ENCODE peak calls at places on chromosomes 7 and 10, in seven cellular contexts. One of them, this sample, is unnamed.

GRCh38 chr10:113872139-113873030 is 17.9 kb downstream of the NHLRC2 start:
- DNase-seq in Karpas-422: peak; percentile 61
- DNase-seq in MM.1S: no peak
- DNase-seq in PC-3: no peak
- DNase-seq in HCT116: no peak
- DNase-seq in GM23248: no peak
- DNase-seq in PC-9: no peak
- DNase-seq in this sample: no peak

GRCh38 chr10:4048245-4048864 is 263.3 kb upstream of the KLF6 start:
- DNase-seq in PC-3: no peak
- DNase-seq in HCT116: no peak
- DNase-seq in MM.1S: no peak
- DNase-seq in GM23248: no peak
- DNase-seq in Karpas-422: no peak
- DNase-seq in PC-9: no peak
- DNase-seq in this sample: no peak

GRCh38 chr7:75987805-75988630 is 6.4 kb downstream of the TMEM120A start:
- DNase-seq in PC-9: no peak
- DNase-seq in Karpas-422: no peak
- DNase-seq in MM.1S: no peak
- DNase-seq in GM23248: no peak
- DNase-seq in HCT116: no peak
- DNase-seq in PC-3: no peak
- DNase-seq in this sample: no peak

GRCh38 chr10:3668276-3668960 is 116.6 kb downstream of the KLF6 start:
- DNase-seq in Karpas-422: no peak
- DNase-seq in MM.1S: no peak
- DNase-seq in GM23248: peak; percentile 19
- DNase-seq in HCT116: no peak
- DNase-seq in PC-3: no peak
- DNase-seq in PC-9: peak; percentile 87
- DNase-seq in this sample: peak; percentile 59

GRCh38 chr10:111129348-111129747 is 52.5 kb downstream of the ADRA2A start:
- DNase-seq in PC-3: no peak
- DNase-seq in Karpas-422: no peak
- DNase-seq in MM.1S: no peak
- DNase-seq in GM23248: peak; percentile 59
- DNase-seq in HCT116: no peak
- DNase-seq in PC-9: no peak
- DNase-seq in this sample: no peak

GRCh38 chr10:4586756-4587155 is 239.3 kb upstream of the AKR1E2 start:
- DNase-seq in HCT116: no peak
- DNase-seq in PC-3: no peak
- DNase-seq in GM23248: peak; percentile 18
- DNase-seq in Karpas-422: no peak
- DNase-seq in PC-9: no peak
- DNase-seq in MM.1S: no peak
- DNase-seq in this sample: no peak

GRCh38 chr7:75892634-75893272 is 13.9 kb downstream of the RHBDD2 start:
- DNase-seq in Karpas-422: no peak
- DNase-seq in MM.1S: no peak
- DNase-seq in PC-3: no peak
- DNase-seq in HCT116: no peak
- DNase-seq in GM23248: peak; percentile 61
- DNase-seq in PC-9: peak; percentile 95
- DNase-seq in this sample: no peak

GRCh38 chr7:127598318-127598717 is 4.8 kb downstream of the FSCN3 start:
- DNase-seq in GM23248: peak; percentile 29
- DNase-seq in PC-3: peak; percentile 19
- DNase-seq in Karpas-422: peak; percentile 78
- DNase-seq in HCT116: peak; percentile 49
- DNase-seq in PC-9: no peak
- DNase-seq in MM.1S: no peak
- DNase-seq in this sample: no peak

GRCh38 chr7:6178273-6179029 is 94.0 kb downstream of the CYTH3 start:
- DNase-seq in MM.1S: no peak
- DNase-seq in Karpas-422: no peak
- DNase-seq in GM23248: no peak
- DNase-seq in HCT116: no peak
- DNase-seq in PC-3: no peak
- DNase-seq in PC-9: no peak
- DNase-seq in this sample: no peak

GRCh38 chr7:97422046-97422445 is 304.5 kb downstream of the SDHAF3 start:
- DNase-seq in HCT116: no peak
- DNase-seq in PC-9: no peak
- DNase-seq in PC-3: no peak
- DNase-seq in GM23248: no peak
- DNase-seq in Karpas-422: no peak
- DNase-seq in MM.1S: no peak
- DNase-seq in this sample: no peak

GRCh38 chr7:80415522-80415921 is 96.3 kb downstream of the GNAT3 start:
- DNase-seq in Karpas-422: no peak
- DNase-seq in PC-3: no peak
- DNase-seq in PC-9: no peak
- DNase-seq in GM23248: no peak
- DNase-seq in HCT116: no peak
- DNase-seq in MM.1S: no peak
- DNase-seq in this sample: no peak
- H2AFZ ChIP-seq in Karpas-422: no peak overlapping the region
- H2AFZ ChIP-seq in PC-3: no peak overlapping the region
- H2AFZ ChIP-seq in PC-9: no peak overlapping the region
- H2AFZ ChIP-seq in GM23248: no peak overlapping the region
- H2AFZ ChIP-seq in HCT116: no peak overlapping the region
- H2AFZ ChIP-seq in MM.1S: no peak overlapping the region
- H2AFZ ChIP-seq in this sample: no peak overlapping the region

GRCh38 chr10:73866621-73867020 is 7.7 kb downstream of the CAMK2G start:
- DNase-seq in HCT116: no peak
- DNase-seq in MM.1S: no peak
- DNase-seq in GM23248: no peak
- DNase-seq in Karpas-422: no peak
- DNase-seq in PC-3: no peak
- DNase-seq in PC-9: no peak
- DNase-seq in this sample: no peak

GRCh38 chr10:73867126-73867807 is 7.1 kb downstream of the CAMK2G start:
- DNase-seq in Karpas-422: no peak
- DNase-seq in PC-3: no peak
- DNase-seq in MM.1S: no peak
- DNase-seq in GM23248: no peak
- DNase-seq in PC-9: no peak
- DNase-seq in HCT116: no peak
- DNase-seq in this sample: no peak

GRCh38 chr10:73865459-73866442 is 8.6 kb downstream of the CAMK2G start:
- DNase-seq in HCT116: no peak
- DNase-seq in Karpas-422: peak; percentile 83
- DNase-seq in PC-9: no peak
- DNase-seq in PC-3: no peak
- DNase-seq in GM23248: no peak
- DNase-seq in MM.1S: peak; percentile 52
- DNase-seq in this sample: peak; percentile 85

GRCh38 chr10:73868655-73869195 is 5.6 kb downstream of the CAMK2G start:
- DNase-seq in PC-9: no peak
- DNase-seq in HCT116: no peak
- DNase-seq in Karpas-422: no peak
- DNase-seq in GM23248: no peak
- DNase-seq in MM.1S: no peak
- DNase-seq in PC-3: no peak
- DNase-seq in this sample: no peak

GRCh38 chr10:73867871-73868631 is 6.3 kb downstream of the CAMK2G start:
- DNase-seq in MM.1S: no peak
- DNase-seq in HCT116: no peak
- DNase-seq in Karpas-422: no peak
- DNase-seq in PC-9: no peak
- DNase-seq in PC-3: no peak
- DNase-seq in GM23248: no peak
- DNase-seq in this sample: no peak
- H3K9me3 ChIP-seq in MM.1S: no peaks in the 10 kb centered on the region
- H3K9me3 ChIP-seq in HCT116: no peaks in the 10 kb centered on the region
- H3K9me3 ChIP-seq in Karpas-422: no peaks in the 10 kb centered on the region
- H3K9me3 ChIP-seq in PC-9: no peaks in the 10 kb centered on the region
- H3K9me3 ChIP-seq in PC-3: no peaks in the 10 kb centered on the region
- H3K9me3 ChIP-seq in GM23248: no peaks in the 10 kb centered on the region
- H3K9me3 ChIP-seq in this sample: no peaks in the 10 kb centered on the region

GRCh38 chr7:54712777-54713176 is 46.2 kb downstream of the SEC61G start:
- DNase-seq in Karpas-422: no peak
- DNase-seq in GM23248: no peak
- DNase-seq in PC-3: no peak
- DNase-seq in HCT116: no peak
- DNase-seq in PC-9: no peak
- DNase-seq in MM.1S: no peak
- DNase-seq in this sample: no peak
- H3K9me2 ChIP-seq in Karpas-422: no peaks in the 10 kb centered on the region
- H3K9me2 ChIP-seq in GM23248: no peaks in the 10 kb centered on the region
- H3K9me2 ChIP-seq in PC-3: no peaks in the 10 kb centered on the region
- H3K9me2 ChIP-seq in HCT116: no peaks in the 10 kb centered on the region
- H3K9me2 ChIP-seq in PC-9: no peaks in the 10 kb centered on the region
- H3K9me2 ChIP-seq in MM.1S: no peaks in the 10 kb centered on the region
- H3K9me2 ChIP-seq in this sample: no peaks in the 10 kb centered on the region

GRCh38 chr7:134778941-134779740 is at the start of gene CALD1:
- DNase-seq in MM.1S: peak; percentile 22
- DNase-seq in HCT116: peak; percentile 26
- DNase-seq in Karpas-422: no peak
- DNase-seq in PC-9: peak; percentile 90
- DNase-seq in PC-3: peak; percentile 96
- DNase-seq in GM23248: peak; percentile 97
- DNase-seq in this sample: no peak
- H2AFZ ChIP-seq in MM.1S: peak within 1 kb of the TSS; percentile 54
- H2AFZ ChIP-seq in HCT116: peak within 1 kb of the TSS; percentile 75
- H2AFZ ChIP-seq in Karpas-422: no peak within 1 kb of the TSS
- H2AFZ ChIP-seq in PC-9: peak within 1 kb of the TSS; percentile 74
- H2AFZ ChIP-seq in PC-3: peak within 1 kb of the TSS; percentile 83
- H2AFZ ChIP-seq in GM23248: peak within 1 kb of the TSS; percentile 5
- H2AFZ ChIP-seq in this sample: no peak within 1 kb of the TSS

This sample was measured in OCI-LY7.